ENCODE peak calls at places on chromosomes 11 and 22, in four cellular contexts. One of them, this sample, is unnamed.

GRCh38 chr11:11976476-11977187 is 31.8 kb downstream of the DKK3 start:
- DNase-seq in HCT116: no peak
- DNase-seq in Peyer's patch: no peak
- DNase-seq in vagina: peak; percentile 85
- DNase-seq in this sample: no peak

GRCh38 chr11:23021287-23021863 is 161.1 kb upstream of the CCDC179 start:
- DNase-seq in HCT116: no peak
- DNase-seq in Peyer's patch: no peak
- DNase-seq in vagina: no peak
- DNase-seq in this sample: peak; percentile 49

GRCh38 chr11:9250139-9250582 is 15.0 kb downstream of the DENND5A start:
- DNase-seq in HCT116: no peak
- DNase-seq in Peyer's patch: peak; percentile 35
- DNase-seq in vagina: no peak
- DNase-seq in this sample: no peak

GRCh38 chr11:126061707-126062678 is 673 bp downstream of the CDON start:
- DNase-seq in HCT116: peak; percentile 23
- DNase-seq in Peyer's patch: no peak
- DNase-seq in vagina: no peak
- DNase-seq in this sample: peak; percentile 44

GRCh38 chr11:78193806-78194205 is 5.1 kb downstream of the USP35 start:
- DNase-seq in HCT116: no peak
- DNase-seq in Peyer's patch: no peak
- DNase-seq in vagina: no peak
- DNase-seq in this sample: no peak

GRCh38 chr11:13962562-13963168 is at the start of gene SPON1:
- DNase-seq in HCT116: no peak
- DNase-seq in Peyer's patch: no peak
- DNase-seq in vagina: no peak
- DNase-seq in this sample: peak; percentile 34

GRCh38 chr22:44172370-44173108 is 8.2 kb upstream of the PARVG start:
- DNase-seq in HCT116: no peak
- DNase-seq in Peyer's patch: peak; percentile 82
- DNase-seq in vagina: no peak
- DNase-seq in this sample: peak; percentile 84

GRCh38 chr22:48488611-48489456 is 1338.8 kb downstream of the BRD1 start:
- DNase-seq in HCT116: no peak
- DNase-seq in Peyer's patch: no peak
- DNase-seq in vagina: no peak
- DNase-seq in this sample: no peak

GRCh38 chr11:40302669-40303068 is 1156.8 kb downstream of the LRRC4C start:
- DNase-seq in HCT116: no peak
- DNase-seq in Peyer's patch: no peak
- DNase-seq in vagina: no peak
- DNase-seq in this sample: no peak

GRCh38 chr11:126029805-126030204 is 32.9 kb downstream of the CDON start:
- DNase-seq in HCT116: no peak
- DNase-seq in Peyer's patch: no peak
- DNase-seq in vagina: no peak
- DNase-seq in this sample: no peak

GRCh38 chr11:18416459-18416858 is 4.3 kb downstream of the LDHC start:
- DNase-seq in HCT116: no peak
- DNase-seq in Peyer's patch: no peak
- DNase-seq in vagina: no peak
- DNase-seq in this sample: no peak

GRCh38 chr11:117045956-117046355 is 52.3 kb downstream of the SIK3 start:
- DNase-seq in HCT116: no peak
- DNase-seq in Peyer's patch: no peak
- DNase-seq in vagina: no peak
- DNase-seq in this sample: no peak

GRCh38 chr22:37340331-37341262 is 58.3 kb downstream of the CYTH4 start:
- DNase-seq in HCT116: no peak
- DNase-seq in Peyer's patch: no peak
- DNase-seq in vagina: no peak
- DNase-seq in this sample: no peak

GRCh38 chr22:40462195-40462988 is 92.0 kb downstream of the SGSM3 start:
- DNase-seq in HCT116: no peak
- DNase-seq in Peyer's patch: peak; percentile 52
- DNase-seq in vagina: no peak
- DNase-seq in this sample: no peak

GRCh38 chr22:40027191-40028097 is 32.7 kb downstream of the FAM83F start:
- DNase-seq in HCT116: no peak
- DNase-seq in Peyer's patch: no peak
- DNase-seq in vagina: no peak
- DNase-seq in this sample: no peak

GRCh38 chr11:116825854-116826750 is 3.0 kb upstream of the APOA4 start:
- DNase-seq in HCT116: no peak
- DNase-seq in Peyer's patch: no peak
- DNase-seq in vagina: no peak
- DNase-seq in this sample: no peak

GRCh38 chr22:19806213-19807160 is 45.9 kb downstream of the TBX1 start:
- DNase-seq in HCT116: peak; percentile 38
- DNase-seq in Peyer's patch: no peak
- DNase-seq in vagina: no peak
- DNase-seq in this sample: peak; percentile 37

GRCh38 chr11:64095949-64096348 is 60.2 kb downstream of the FLRT1 start:
- DNase-seq in HCT116: no peak
- DNase-seq in Peyer's patch: no peak
- DNase-seq in vagina: no peak
- DNase-seq in this sample: no peak

GRCh38 chr11:38672445-38672844 is 2074.4 kb upstream of the RAG2 start:
- DNase-seq in HCT116: no peak
- DNase-seq in Peyer's patch: no peak
- DNase-seq in vagina: no peak
- DNase-seq in this sample: no peak

GRCh38 chr11:95544095-95544795 is 245.3 kb downstream of the FAM76B start:
- DNase-seq in HCT116: no peak
- DNase-seq in Peyer's patch: no peak
- DNase-seq in vagina: no peak
- DNase-seq in this sample: no peak

GRCh38 chr11:12454782-12455181 is 77.4 kb downstream of the PARVA start:
- DNase-seq in HCT116: no peak
- DNase-seq in Peyer's patch: no peak
- DNase-seq in vagina: no peak
- DNase-seq in this sample: no peak

GRCh38 chr22:21816787-21817496 is 50.5 kb downstream of the MAPK1 start:
- DNase-seq in HCT116: no peak
- DNase-seq in Peyer's patch: peak; percentile 33
- DNase-seq in vagina: no peak
- DNase-seq in this sample: no peak

GRCh38 chr11:48033918-48034341 is 53.6 kb downstream of the PTPRJ start:
- DNase-seq in HCT116: no peak
- DNase-seq in Peyer's patch: no peak
- DNase-seq in vagina: no peak
- DNase-seq in this sample: no peak

GRCh38 chr11:40162901-40163300 is 1296.6 kb downstream of the LRRC4C start:
- DNase-seq in HCT116: no peak
- DNase-seq in Peyer's patch: no peak
- DNase-seq in vagina: no peak
- DNase-seq in this sample: no peak

GRCh38 chr22:22929381-22930221 is 42.0 kb downstream of the IGLL5 start:
- DNase-seq in HCT116: no peak
- DNase-seq in Peyer's patch: no peak
- DNase-seq in vagina: no peak
- DNase-seq in this sample: no peak

GRCh38 chr22:22099833-22100812 is 117.5 kb upstream of the TOP3B start:
- DNase-seq in HCT116: peak; percentile 35
- DNase-seq in Peyer's patch: no peak
- DNase-seq in vagina: no peak
- DNase-seq in this sample: no peak

GRCh38 chr11:75450236-75450635 is 17.2 kb upstream of the KLHL35 start:
- DNase-seq in HCT116: no peak
- DNase-seq in Peyer's patch: no peak
- DNase-seq in vagina: no peak
- DNase-seq in this sample: no peak

GRCh38 chr11:86575208-86575855 is 97.1 kb downstream of the ME3 start:
- DNase-seq in HCT116: no peak
- DNase-seq in Peyer's patch: no peak
- DNase-seq in vagina: no peak
- DNase-seq in this sample: no peak

DNA sequence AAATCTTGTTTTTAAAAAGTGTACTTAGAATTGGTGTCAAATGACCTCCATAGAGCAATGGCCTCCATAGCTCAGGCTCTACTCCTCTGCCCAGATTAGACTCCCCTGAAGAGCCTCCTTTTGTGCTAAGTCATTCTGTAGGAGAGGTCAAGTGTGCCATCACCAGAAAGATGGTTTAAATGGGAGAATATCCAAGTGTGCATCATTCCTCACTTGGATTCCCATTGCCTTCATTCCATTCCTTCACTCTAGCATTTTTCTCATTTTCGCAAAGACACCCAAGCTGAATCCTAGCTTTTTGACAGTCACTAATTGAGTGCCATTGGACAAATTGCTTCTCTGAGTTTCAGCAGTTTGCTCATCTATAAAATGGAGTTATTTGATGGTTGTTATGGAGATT is 16.9 kb downstream of the CLMP start:
- DNase-seq in HCT116: no peak
- DNase-seq in Peyer's patch: no peak
- DNase-seq in vagina: no peak
- DNase-seq in this sample: no peak
- H3K4me1 ChIP-seq in HCT116: peaks cover under 1% of the 10 kb centered on the region
- H3K4me1 ChIP-seq in Peyer's patch: no peaks in the 10 kb centered on the region
- H3K4me1 ChIP-seq in vagina: peaks cover 28% of the 10 kb centered on the region
- H3K4me1 ChIP-seq in this sample: peaks cover 7% of the 10 kb centered on the region

DNA sequence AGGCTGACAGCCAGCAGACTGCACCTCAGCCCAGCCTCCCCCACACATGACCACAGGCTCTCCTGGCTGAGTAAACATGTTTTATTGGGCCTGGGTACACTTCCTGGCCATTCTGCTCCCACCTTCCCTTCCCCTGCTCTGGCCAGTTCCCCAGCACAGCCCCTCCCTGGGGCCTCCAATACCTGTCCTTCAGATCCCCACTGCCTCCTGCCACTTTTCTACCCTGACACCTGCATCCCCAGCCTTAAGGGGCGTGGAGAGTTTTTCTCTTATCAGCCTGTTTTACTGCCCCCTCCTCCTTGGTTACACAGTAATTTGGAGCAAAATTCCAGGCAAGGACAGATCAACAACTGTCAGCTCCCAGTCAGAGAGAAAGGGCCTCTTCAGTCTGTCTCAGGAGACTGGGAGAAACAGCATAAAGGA is at the start of gene ISX:
- DNase-seq in HCT116: no peak
- DNase-seq in Peyer's patch: no peak
- DNase-seq in vagina: no peak
- DNase-seq in this sample: no peak
- H3K4me3 ChIP-seq in HCT116: no peak within 1 kb of the TSS
- H3K4me3 ChIP-seq in Peyer's patch: peak within 1 kb of the TSS; percentile 39
- H3K4me3 ChIP-seq in vagina: no peak within 1 kb of the TSS
- H3K4me3 ChIP-seq in this sample: no peak within 1 kb of the TSS

GRCh38 chr22:50627914-50628542 is at the start of gene ARSA:
- DNase-seq in HCT116: no peak
- DNase-seq in Peyer's patch: peak; percentile 82
- DNase-seq in vagina: peak; percentile 96
- DNase-seq in this sample: peak; percentile 81
- TF ChIP-seq POLR2A in HCT116: peak; percentile 60
- TF ChIP-seq POLR2A in Peyer's patch: no peak
- TF ChIP-seq POLR2A in vagina: no peak
- TF ChIP-seq POLR2A in this sample: peak; percentile 66

GRCh38 chr11:65424200-65425104 is 1.9 kb downstream of the NEAT1 start:
- DNase-seq in HCT116: no peak
- DNase-seq in Peyer's patch: no peak
- DNase-seq in vagina: peak; percentile 93
- DNase-seq in this sample: peak; percentile 65
- H3K4me1 ChIP-seq in HCT116: peaks cover 91% of the 10 kb centered on the region
- H3K4me1 ChIP-seq in Peyer's patch: peaks cover 35% of the 10 kb centered on the region
- H3K4me1 ChIP-seq in vagina: peaks cover 47% of the 10 kb centered on the region
- H3K4me1 ChIP-seq in this sample: peaks cover 47% of the 10 kb centered on the region

DNA sequence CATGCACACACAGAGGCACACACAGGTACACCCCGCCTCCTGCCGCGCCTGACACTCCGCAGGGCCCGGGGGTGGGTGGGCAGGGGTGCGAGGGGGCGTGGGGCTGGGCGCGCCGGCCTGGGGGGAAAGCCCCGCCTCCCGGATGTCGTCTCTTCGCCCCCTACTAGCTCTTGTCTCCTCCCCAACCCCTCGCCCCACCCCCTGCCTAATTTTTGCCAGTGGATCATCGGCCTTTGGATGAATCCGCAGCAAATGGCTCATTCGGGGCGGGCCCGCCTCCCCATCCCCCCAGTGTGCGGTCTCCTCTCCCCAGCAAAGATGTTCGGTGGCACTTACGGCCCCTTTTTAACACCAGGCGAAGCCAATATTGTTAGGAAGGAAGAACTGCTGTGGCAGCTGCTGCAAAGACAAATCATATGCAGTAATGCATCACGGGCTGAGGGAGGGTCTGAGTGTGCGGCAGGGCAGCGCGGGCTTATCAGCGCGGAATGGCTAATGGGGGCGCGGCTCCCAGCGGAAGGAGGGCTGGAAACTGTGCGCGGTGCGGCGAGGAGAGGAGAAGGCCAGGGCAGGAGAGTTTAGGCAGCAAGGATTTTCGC is 13.4 kb upstream of the NECTIN1 start:
- DNase-seq in HCT116: no peak
- DNase-seq in Peyer's patch: no peak
- DNase-seq in vagina: no peak
- DNase-seq in this sample: no peak
- H3K4me3 ChIP-seq in HCT116: no peak overlapping the region
- H3K4me3 ChIP-seq in Peyer's patch: no peak overlapping the region
- H3K4me3 ChIP-seq in vagina: peak overlapping the region; percentile 39
- H3K4me3 ChIP-seq in this sample: no peak overlapping the region